ENCODE peak calls at places on chromosomes 7 and 10, in ten cellular contexts. One of them, this sample, is unnamed.

GRCh38 chr7:50962962-50963374 is 180.3 kb upstream of the GRB10 start:
- DNase-seq in left cardiac atrium: peak; percentile 72
- DNase-seq in G401: no peak
- DNase-seq in BE2C: peak; percentile 65
- DNase-seq in RKO: no peak
- DNase-seq in midbrain: no peak
- DNase-seq in HCEC 1CT: no peak
- DNase-seq in fibroblast of the conjunctiva: peak; percentile 20
- DNase-seq in upper lobe of right lung: peak; percentile 81
- DNase-seq in activated effector memory CD4-positive, alpha-beta T cell treated with Interleukin-2 at 50 U/mL for 16 hours: no peak
- DNase-seq in this sample: peak; percentile 44

GRCh38 chr10:69640196-69640980 is 10.3 kb downstream of the FAM241B start:
- DNase-seq in left cardiac atrium: no peak
- DNase-seq in upper lobe of right lung: peak; percentile 29
- DNase-seq in HCEC 1CT: no peak
- DNase-seq in BE2C: no peak
- DNase-seq in RKO: peak; percentile 16
- DNase-seq in fibroblast of the conjunctiva: no peak
- DNase-seq in midbrain: no peak
- DNase-seq in activated effector memory CD4-positive, alpha-beta T cell treated with Interleukin-2 at 50 U/mL for 16 hours: no peak
- DNase-seq in G401: peak; percentile 77
- DNase-seq in this sample: no peak

GRCh38 chr7:102873470-102874165 is 39.2 kb upstream of the LRRC17 start:
- DNase-seq in activated effector memory CD4-positive, alpha-beta T cell treated with Interleukin-2 at 50 U/mL for 16 hours: no peak
- DNase-seq in midbrain: no peak
- DNase-seq in left cardiac atrium: no peak
- DNase-seq in BE2C: no peak
- DNase-seq in fibroblast of the conjunctiva: no peak
- DNase-seq in upper lobe of right lung: no peak
- DNase-seq in G401: no peak
- DNase-seq in RKO: no peak
- DNase-seq in HCEC 1CT: peak; percentile 20
- DNase-seq in this sample: no peak

GRCh38 chr10:53997953-53998352 is 803.1 kb downstream of the PCDH15 start:
- DNase-seq in G401: no peak
- DNase-seq in midbrain: peak; percentile 58
- DNase-seq in RKO: peak; percentile 42
- DNase-seq in BE2C: no peak
- DNase-seq in upper lobe of right lung: no peak
- DNase-seq in fibroblast of the conjunctiva: no peak
- DNase-seq in HCEC 1CT: no peak
- DNase-seq in left cardiac atrium: no peak
- DNase-seq in activated effector memory CD4-positive, alpha-beta T cell treated with Interleukin-2 at 50 U/mL for 16 hours: no peak
- DNase-seq in this sample: no peak

GRCh38 chr7:50389961-50390360 is 60.2 kb downstream of the FIGNL1 start:
- DNase-seq in activated effector memory CD4-positive, alpha-beta T cell treated with Interleukin-2 at 50 U/mL for 16 hours: no peak
- DNase-seq in left cardiac atrium: no peak
- DNase-seq in G401: no peak
- DNase-seq in upper lobe of right lung: no peak
- DNase-seq in RKO: no peak
- DNase-seq in fibroblast of the conjunctiva: no peak
- DNase-seq in BE2C: no peak
- DNase-seq in HCEC 1CT: no peak
- DNase-seq in midbrain: no peak
- DNase-seq in this sample: no peak

GRCh38 chr10:3806603-3807002 is 21.6 kb upstream of the KLF6 start:
- DNase-seq in G401: peak; percentile 37
- DNase-seq in activated effector memory CD4-positive, alpha-beta T cell treated with Interleukin-2 at 50 U/mL for 16 hours: no peak
- DNase-seq in upper lobe of right lung: no peak
- DNase-seq in BE2C: no peak
- DNase-seq in HCEC 1CT: peak; percentile 92
- DNase-seq in midbrain: no peak
- DNase-seq in RKO: peak; percentile 51
- DNase-seq in fibroblast of the conjunctiva: peak; percentile 51
- DNase-seq in left cardiac atrium: no peak
- DNase-seq in this sample: peak; percentile 82

GRCh38 chr7:12805518-12805928 is 118.1 kb downstream of the ARL4A start:
- DNase-seq in left cardiac atrium: no peak
- DNase-seq in upper lobe of right lung: no peak
- DNase-seq in HCEC 1CT: no peak
- DNase-seq in RKO: no peak
- DNase-seq in G401: no peak
- DNase-seq in BE2C: no peak
- DNase-seq in midbrain: no peak
- DNase-seq in fibroblast of the conjunctiva: no peak
- DNase-seq in activated effector memory CD4-positive, alpha-beta T cell treated with Interleukin-2 at 50 U/mL for 16 hours: no peak
- DNase-seq in this sample: no peak

GRCh38 chr10:132867801-132868644 is 74.3 kb downstream of the CFAP46 start:
- DNase-seq in G401: no peak
- DNase-seq in BE2C: no peak
- DNase-seq in activated effector memory CD4-positive, alpha-beta T cell treated with Interleukin-2 at 50 U/mL for 16 hours: no peak
- DNase-seq in upper lobe of right lung: peak; percentile 55
- DNase-seq in left cardiac atrium: peak; percentile 15
- DNase-seq in midbrain: no peak
- DNase-seq in HCEC 1CT: no peak
- DNase-seq in fibroblast of the conjunctiva: no peak
- DNase-seq in RKO: no peak
- DNase-seq in this sample: no peak

GRCh38 chr7:112009081-112009480 is 197.1 kb downstream of the DOCK4 start:
- DNase-seq in midbrain: no peak
- DNase-seq in BE2C: no peak
- DNase-seq in G401: no peak
- DNase-seq in activated effector memory CD4-positive, alpha-beta T cell treated with Interleukin-2 at 50 U/mL for 16 hours: no peak
- DNase-seq in fibroblast of the conjunctiva: peak; percentile 13
- DNase-seq in HCEC 1CT: peak; percentile 79
- DNase-seq in RKO: peak; percentile 40
- DNase-seq in left cardiac atrium: no peak
- DNase-seq in upper lobe of right lung: no peak
- DNase-seq in this sample: peak; percentile 44

GRCh38 chr7:21526007-21526406 is 16.8 kb upstream of the DNAH11 start:
- DNase-seq in left cardiac atrium: no peak
- DNase-seq in RKO: peak; percentile 7
- DNase-seq in upper lobe of right lung: no peak
- DNase-seq in activated effector memory CD4-positive, alpha-beta T cell treated with Interleukin-2 at 50 U/mL for 16 hours: no peak
- DNase-seq in fibroblast of the conjunctiva: no peak
- DNase-seq in BE2C: no peak
- DNase-seq in midbrain: no peak
- DNase-seq in G401: no peak
- DNase-seq in HCEC 1CT: no peak
- DNase-seq in this sample: no peak

GRCh38 chr7:110664798-110665197 is 426.1 kb upstream of the LRRN3 start:
- DNase-seq in fibroblast of the conjunctiva: peak; percentile 1
- DNase-seq in left cardiac atrium: no peak
- DNase-seq in HCEC 1CT: no peak
- DNase-seq in G401: no peak
- DNase-seq in activated effector memory CD4-positive, alpha-beta T cell treated with Interleukin-2 at 50 U/mL for 16 hours: no peak
- DNase-seq in BE2C: no peak
- DNase-seq in upper lobe of right lung: no peak
- DNase-seq in midbrain: no peak
- DNase-seq in RKO: no peak
- DNase-seq in this sample: no peak

GRCh38 chr10:112026438-112026837 is 157.1 kb downstream of the GPAM start:
- DNase-seq in BE2C: no peak
- DNase-seq in activated effector memory CD4-positive, alpha-beta T cell treated with Interleukin-2 at 50 U/mL for 16 hours: no peak
- DNase-seq in HCEC 1CT: no peak
- DNase-seq in G401: no peak
- DNase-seq in left cardiac atrium: no peak
- DNase-seq in RKO: peak; percentile 16
- DNase-seq in fibroblast of the conjunctiva: no peak
- DNase-seq in upper lobe of right lung: no peak
- DNase-seq in midbrain: no peak
- DNase-seq in this sample: no peak

GRCh38 chr10:45421231-45422097 is 47.4 kb downstream of the ALOX5 start:
- DNase-seq in fibroblast of the conjunctiva: no peak
- DNase-seq in midbrain: no peak
- DNase-seq in G401: no peak
- DNase-seq in HCEC 1CT: no peak
- DNase-seq in BE2C: no peak
- DNase-seq in upper lobe of right lung: peak; percentile 48
- DNase-seq in activated effector memory CD4-positive, alpha-beta T cell treated with Interleukin-2 at 50 U/mL for 16 hours: peak; percentile 58
- DNase-seq in left cardiac atrium: no peak
- DNase-seq in RKO: no peak
- DNase-seq in this sample: no peak

GRCh38 chr7:138658889-138659288 is 42.3 kb downstream of the SVOPL start:
- DNase-seq in RKO: no peak
- DNase-seq in fibroblast of the conjunctiva: no peak
- DNase-seq in upper lobe of right lung: no peak
- DNase-seq in left cardiac atrium: no peak
- DNase-seq in BE2C: no peak
- DNase-seq in G401: no peak
- DNase-seq in midbrain: no peak
- DNase-seq in HCEC 1CT: no peak
- DNase-seq in activated effector memory CD4-positive, alpha-beta T cell treated with Interleukin-2 at 50 U/mL for 16 hours: no peak
- DNase-seq in this sample: no peak

GRCh38 chr7:111089822-111090426 is 1.0 kb upstream of the LRRN3 start:
- DNase-seq in left cardiac atrium: no peak
- DNase-seq in upper lobe of right lung: no peak
- DNase-seq in G401: peak; percentile 77
- DNase-seq in activated effector memory CD4-positive, alpha-beta T cell treated with Interleukin-2 at 50 U/mL for 16 hours: no peak
- DNase-seq in RKO: peak; percentile 80
- DNase-seq in midbrain: peak; percentile 20
- DNase-seq in fibroblast of the conjunctiva: peak; percentile 35
- DNase-seq in BE2C: no peak
- DNase-seq in HCEC 1CT: peak; percentile 51
- DNase-seq in this sample: peak; percentile 40

GRCh38 chr10:125159932-125160855 is at the start of gene CTBP2:
- DNase-seq in upper lobe of right lung: peak; percentile 78
- DNase-seq in BE2C: peak; percentile 65
- DNase-seq in HCEC 1CT: peak; percentile 47
- DNase-seq in G401: peak; percentile 63
- DNase-seq in left cardiac atrium: peak; percentile 64
- DNase-seq in fibroblast of the conjunctiva: no peak
- DNase-seq in midbrain: peak; percentile 41
- DNase-seq in activated effector memory CD4-positive, alpha-beta T cell treated with Interleukin-2 at 50 U/mL for 16 hours: no peak
- DNase-seq in RKO: peak; percentile 59
- DNase-seq in this sample: no peak

GRCh38 chr7:144812379-144813283 is 23.2 kb downstream of the TPK1 start:
- DNase-seq in G401: no peak
- DNase-seq in upper lobe of right lung: no peak
- DNase-seq in RKO: no peak
- DNase-seq in activated effector memory CD4-positive, alpha-beta T cell treated with Interleukin-2 at 50 U/mL for 16 hours: peak; percentile 27
- DNase-seq in BE2C: no peak
- DNase-seq in HCEC 1CT: no peak
- DNase-seq in left cardiac atrium: no peak
- DNase-seq in fibroblast of the conjunctiva: no peak
- DNase-seq in midbrain: no peak
- DNase-seq in this sample: no peak

GRCh38 chr7:115844857-115845256 is 185.7 kb downstream of the TFEC start:
- DNase-seq in left cardiac atrium: no peak
- DNase-seq in fibroblast of the conjunctiva: no peak
- DNase-seq in upper lobe of right lung: no peak
- DNase-seq in activated effector memory CD4-positive, alpha-beta T cell treated with Interleukin-2 at 50 U/mL for 16 hours: no peak
- DNase-seq in BE2C: no peak
- DNase-seq in G401: no peak
- DNase-seq in RKO: no peak
- DNase-seq in midbrain: no peak
- DNase-seq in HCEC 1CT: peak; percentile 37
- DNase-seq in this sample: no peak

GRCh38 chr7:35624299-35625186 is 70.4 kb downstream of the HERPUD2 start:
- DNase-seq in fibroblast of the conjunctiva: no peak
- DNase-seq in BE2C: peak; percentile 65
- DNase-seq in upper lobe of right lung: no peak
- DNase-seq in HCEC 1CT: peak; percentile 35
- DNase-seq in midbrain: peak; percentile 44
- DNase-seq in activated effector memory CD4-positive, alpha-beta T cell treated with Interleukin-2 at 50 U/mL for 16 hours: peak; percentile 8
- DNase-seq in left cardiac atrium: no peak
- DNase-seq in G401: peak; percentile 56
- DNase-seq in RKO: peak; percentile 39
- DNase-seq in this sample: peak; percentile 4

GRCh38 chr7:21142081-21142480 is 285.8 kb upstream of the SP4 start:
- DNase-seq in RKO: peak; percentile 22
- DNase-seq in upper lobe of right lung: no peak
- DNase-seq in G401: no peak
- DNase-seq in activated effector memory CD4-positive, alpha-beta T cell treated with Interleukin-2 at 50 U/mL for 16 hours: no peak
- DNase-seq in HCEC 1CT: no peak
- DNase-seq in fibroblast of the conjunctiva: no peak
- DNase-seq in BE2C: no peak
- DNase-seq in left cardiac atrium: no peak
- DNase-seq in midbrain: no peak
- DNase-seq in this sample: no peak